ENCODE peak calls at places on chromosomes 16 and 17, in ten cellular contexts. A is dorsolateral prefrontal cortex; Y is osteoblast; Q is psoas muscle; J is thoracic aorta; P is cardiac muscle cell; S is GM23338; R is heart right ventricle; F is left ventricle myocardium inferior; N is CD4-positive, CD25-positive, alpha-beta regulatory T cell. X is an unnamed sample.

GRCh38 chr17:40112191-40112590 is 9.6 kb upstream of the MSL1 start:
- DNase-seq in A (no peak), Y (peak), Q (no peak), J (no peak), P (no peak), S (no peak), R (no peak), F (no peak), N (no peak), X (no peak)

GRCh38 chr17:27565874-27566672 is 64.9 kb upstream of the LGALS9 start:
- DNase-seq in A (no peak), Y (peak), Q (no peak), J (no peak), P (no peak), S (no peak), R (no peak), F (no peak), N (no peak), X (peak)

GRCh38 chr16:68319185-68319908 is 8.5 kb downstream of the PRMT7 start:
- DNase-seq in A (no peak), Y (no peak), Q (no peak), J (no peak), P (no peak), S (no peak), R (no peak), F (no peak), N (no peak), X (no peak)

GRCh38 chr16:694863-695354 is 4.7 kb upstream of the WDR24 start:
- DNase-seq in A (no peak), Y (no peak), Q (no peak), J (no peak), P (no peak), S (no peak), R (no peak), F (no peak), N (no peak), X (no peak)

GRCh38 chr17:16649585-16649984 is 4.1 kb downstream of the ZNF624 start:
- DNase-seq in A (no peak), Y (no peak), Q (no peak), J (no peak), P (no peak), S (no peak), R (no peak), F (no peak), N (no peak), X (no peak)

GRCh38 chr17:12619444-12620199 is 46.1 kb upstream of the MYOCD start:
- DNase-seq in A (no peak), Y (no peak), Q (no peak), J (no peak), P (no peak), S (no peak), R (no peak), F (no peak), N (no peak), X (no peak)

GRCh38 chr16:67294927-67295326 is 15.6 kb downstream of the PLEKHG4 start:
- DNase-seq in A (no peak), Y (peak), Q (no peak), J (no peak), P (no peak), S (no peak), R (no peak), F (no peak), N (no peak), X (no peak)

GRCh38 chr16:73192227-73192894 is 144.4 kb upstream of the ZFHX3 start:
- DNase-seq in A (no peak), Y (no peak), Q (peak), J (no peak), P (no peak), S (no peak), R (no peak), F (no peak), N (no peak), X (no peak)

GRCh38 chr17:69344939-69345338 is 18.0 kb upstream of the ABCA5 start:
- DNase-seq in A (no peak), Y (no peak), Q (no peak), J (no peak), P (no peak), S (no peak), R (no peak), F (no peak), N (no peak), X (no peak)

GRCh38 chr16:13936596-13937081 is 16.7 kb downstream of the ERCC4 start:
- DNase-seq in A (no peak), Y (no peak), Q (peak), J (no peak), P (no peak), S (no peak), R (no peak), F (no peak), N (no peak), X (no peak)

GRCh38 chr17:57243171-57243622 is 13.1 kb upstream of the MSI2 start:
- DNase-seq in A (no peak), Y (peak), Q (peak), J (no peak), P (peak), S (peak), R (peak), F (peak), N (peak), X (peak)

GRCh38 chr17:19376799-19377198 is 1.5 kb upstream of the MAPK7 start:
- DNase-seq in A (no peak), Y (no peak), Q (no peak), J (no peak), P (no peak), S (no peak), R (no peak), F (no peak), N (peak), X (no peak)

GRCh38 chr17:12637015-12637414 is 28.7 kb upstream of the MYOCD start:
- DNase-seq in A (no peak), Y (peak), Q (no peak), J (peak), P (peak), S (no peak), R (no peak), F (no peak), N (no peak), X (no peak)

GRCh38 chr17:19327039-19327776 is 35.3 kb downstream of the B9D1 start:
- DNase-seq in A (no peak), Y (peak), Q (no peak), J (no peak), P (no peak), S (no peak), R (no peak), F (no peak), N (no peak), X (no peak)

GRCh38 chr16:31333686-31334649 is 21.0 kb upstream of the ITGAX start:
- DNase-seq in A (peak), Y (peak), Q (no peak), J (no peak), P (peak), S (peak), R (no peak), F (no peak), N (peak), X (no peak)

GRCh38 chr16:69476920-69477418 is 52.5 kb downstream of the CYB5B start:
- DNase-seq in A (no peak), Y (peak), Q (no peak), J (no peak), P (no peak), S (no peak), R (no peak), F (no peak), N (no peak), X (no peak)

GRCh38 chr17:13671771-13672170 is 70.0 kb upstream of the HS3ST3A1 start:
- DNase-seq in A (no peak), Y (peak), Q (no peak), J (no peak), P (no peak), S (peak), R (no peak), F (no peak), N (peak), X (no peak)

GRCh38 chr17:76081295-76082210 is 2.6 kb downstream of the ZACN start:
- DNase-seq in A (no peak), Y (peak), Q (no peak), J (no peak), P (no peak), S (peak), R (no peak), F (no peak), N (no peak), X (no peak)

GRCh38 chr17:17091856-17092756 is 49.8 kb downstream of the MPRIP start:
- DNase-seq in A (no peak), Y (no peak), Q (no peak), J (no peak), P (no peak), S (no peak), R (no peak), F (no peak), N (no peak), X (no peak)

GRCh38 chr17:40483679-40484078 is 17.7 kb downstream of the TNS4 start:
- DNase-seq in A (no peak), Y (no peak), Q (no peak), J (no peak), P (no peak), S (no peak), R (no peak), F (no peak), N (no peak), X (no peak)

GRCh38 chr16:85396879-85397871 is 215.9 kb upstream of the GSE1 start:
- DNase-seq in A (peak), Y (peak), Q (peak), J (no peak), P (no peak), S (peak), R (no peak), F (peak), N (no peak), X (no peak)

GRCh38 chr16:77336637-77337036 is 98.2 kb downstream of the ADAMTS18 start:
- DNase-seq in A (no peak), Y (no peak), Q (no peak), J (no peak), P (no peak), S (peak), R (no peak), F (no peak), N (no peak), X (no peak)

GRCh38 chr17:82583720-82584234 is 64.2 kb downstream of the FOXK2 start:
- DNase-seq in A (no peak), Y (peak), Q (no peak), J (no peak), P (peak), S (no peak), R (no peak), F (no peak), N (no peak), X (no peak)

GRCh38 chr16:23516366-23517137 is 6.3 kb upstream of the GGA2 start:
- DNase-seq in A (no peak), Y (no peak), Q (no peak), J (no peak), P (no peak), S (no peak), R (no peak), F (no peak), N (no peak), X (no peak)

GRCh38 chr17:26792486-26792885 is 501.4 kb upstream of the WSB1 start:
- DNase-seq in A (no peak), Y (no peak), Q (no peak), J (no peak), P (no peak), S (peak), R (no peak), F (no peak), N (peak), X (no peak)

GRCh38 chr17:17824119-17824779 is 12.5 kb downstream of the SREBF1 start:
- DNase-seq in A (no peak), Y (no peak), Q (no peak), J (no peak), P (no peak), S (no peak), R (no peak), F (no peak), N (no peak), X (peak)

GRCh38 chr17:82980632-82981031 is 98.8 kb upstream of the METRNL start:
- DNase-seq in A (no peak), Y (no peak), Q (no peak), J (no peak), P (no peak), S (no peak), R (no peak), F (no peak), N (no peak), X (no peak)

GRCh38 chr16:28175715-28176114 is 36.0 kb downstream of the XPO6 start:
- DNase-seq in A (no peak), Y (no peak), Q (no peak), J (no peak), P (no peak), S (no peak), R (no peak), F (no peak), N (no peak), X (no peak)

GRCh38 chr16:59697236-59697635 is 963.1 kb upstream of the GOT2 start:
- DNase-seq in A (no peak), Y (no peak), Q (no peak), J (no peak), P (no peak), S (no peak), R (no peak), F (no peak), N (no peak), X (no peak)

GRCh38 chr16:67563708-67564468 is 1.6 kb downstream of the CTCF start:
- DNase-seq in A (no peak), Y (peak), Q (peak), J (no peak), P (peak), S (peak), R (peak), F (no peak), N (peak), X (peak)

GRCh38 chr17:69492410-69493071 is 78.0 kb downstream of the MAP2K6 start:
- DNase-seq in A (no peak), Y (peak), Q (no peak), J (no peak), P (peak), S (peak), R (no peak), F (no peak), N (no peak), X (no peak)

GRCh38 chr16:53899471-53899870 is 195.5 kb downstream of the FTO start:
- DNase-seq in A (no peak), Y (no peak), Q (no peak), J (no peak), P (no peak), S (no peak), R (no peak), F (no peak), N (no peak), X (no peak)

GRCh38 chr16:87556941-87557459 is 45.3 kb upstream of the JPH3 start:
- DNase-seq in A (no peak), Y (peak), Q (peak), J (no peak), P (peak), S (no peak), R (peak), F (peak), N (no peak), X (no peak)

GRCh38 chr16:24668481-24669001 is 60.9 kb upstream of the TNRC6A start:
- DNase-seq in A (peak), Y (no peak), Q (no peak), J (peak), P (no peak), S (no peak), R (peak), F (no peak), N (no peak), X (no peak)

GRCh38 chr17:83189013-83189672 is 109.7 kb downstream of the METRNL start:
- DNase-seq in A (no peak), Y (peak), Q (peak), J (no peak), P (no peak), S (no peak), R (no peak), F (no peak), N (no peak), X (no peak)

GRCh38 chr17:51046527-51047384 is 73.9 kb downstream of the SPAG9 start:
- DNase-seq in A (peak), Y (no peak), Q (no peak), J (no peak), P (peak), S (peak), R (peak), F (peak), N (no peak), X (no peak)

GRCh38 chr17:51045616-51046526 is 74.8 kb downstream of the SPAG9 start:
- DNase-seq in A (no peak), Y (no peak), Q (no peak), J (no peak), P (no peak), S (peak), R (no peak), F (no peak), N (no peak), X (no peak)

GRCh38 chr17:51050291-51051033 is 70.2 kb downstream of the SPAG9 start:
- DNase-seq in A (no peak), Y (no peak), Q (no peak), J (no peak), P (no peak), S (no peak), R (no peak), F (no peak), N (no peak), X (no peak)

DNA sequence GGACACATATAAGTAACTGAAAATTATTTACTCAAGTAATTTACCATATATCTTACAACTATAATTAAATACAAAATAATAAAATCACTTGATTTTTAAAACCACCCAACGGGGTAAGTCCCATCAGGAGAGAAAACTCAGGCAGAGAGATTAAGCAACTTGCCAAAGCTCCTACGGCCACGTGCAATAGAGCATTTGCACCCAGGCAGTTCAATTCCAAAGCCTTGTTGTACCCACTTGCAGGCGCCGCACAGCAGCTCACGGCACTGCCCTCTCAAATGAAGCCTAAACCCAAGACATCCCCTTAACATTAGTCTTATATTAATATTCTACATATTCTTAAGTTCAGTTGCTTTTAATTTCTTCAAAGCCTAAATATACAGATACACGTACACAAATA is 75.7 kb downstream of the SPAG9 start:
- DNase-seq in A (peak), Y (no peak), Q (no peak), J (no peak), P (no peak), S (no peak), R (no peak), F (no peak), N (no peak), X (no peak)
- H3K27ac ChIP-seq in A (peak), Y (no peak), Q (no peak), J (no peak), P (no peak), S (no peak), R (no peak), F (no peak), N (no peak), X (no peak)

GRCh38 chr17:48541574-48542113 is 3.3 kb downstream of the HOXB2 start:
- DNase-seq in A (no peak), Y (peak), Q (peak), J (no peak), P (peak), S (peak), R (peak), F (peak), N (peak), X (peak)

GRCh38 chr17:48541036-48541573 is 3.8 kb downstream of the HOXB2 start:
- DNase-seq in A (no peak), Y (peak), Q (no peak), J (no peak), P (no peak), S (peak), R (no peak), F (no peak), N (peak), X (no peak)

GRCh38 chr17:48543854-48544355 is 1.0 kb downstream of the HOXB2 start:
- DNase-seq in A (no peak), Y (peak), Q (no peak), J (no peak), P (no peak), S (no peak), R (peak), F (peak), N (no peak), X (peak)

GRCh38 chr17:48542956-48543853 is 1.7 kb downstream of the HOXB2 start:
- DNase-seq in A (no peak), Y (no peak), Q (peak), J (no peak), P (peak), S (peak), R (peak), F (peak), N (peak), X (peak)

GRCh38 chr17:48542114-48542955 is 2.6 kb downstream of the HOXB2 start:
- DNase-seq in A (no peak), Y (peak), Q (no peak), J (no peak), P (no peak), S (peak), R (no peak), F (no peak), N (peak), X (peak)
- H3K27ac ChIP-seq in A (no peak), Y (peak), Q (peak), J (peak), P (peak), S (no peak), R (peak), F (peak), N (peak), X (peak)

DNA sequence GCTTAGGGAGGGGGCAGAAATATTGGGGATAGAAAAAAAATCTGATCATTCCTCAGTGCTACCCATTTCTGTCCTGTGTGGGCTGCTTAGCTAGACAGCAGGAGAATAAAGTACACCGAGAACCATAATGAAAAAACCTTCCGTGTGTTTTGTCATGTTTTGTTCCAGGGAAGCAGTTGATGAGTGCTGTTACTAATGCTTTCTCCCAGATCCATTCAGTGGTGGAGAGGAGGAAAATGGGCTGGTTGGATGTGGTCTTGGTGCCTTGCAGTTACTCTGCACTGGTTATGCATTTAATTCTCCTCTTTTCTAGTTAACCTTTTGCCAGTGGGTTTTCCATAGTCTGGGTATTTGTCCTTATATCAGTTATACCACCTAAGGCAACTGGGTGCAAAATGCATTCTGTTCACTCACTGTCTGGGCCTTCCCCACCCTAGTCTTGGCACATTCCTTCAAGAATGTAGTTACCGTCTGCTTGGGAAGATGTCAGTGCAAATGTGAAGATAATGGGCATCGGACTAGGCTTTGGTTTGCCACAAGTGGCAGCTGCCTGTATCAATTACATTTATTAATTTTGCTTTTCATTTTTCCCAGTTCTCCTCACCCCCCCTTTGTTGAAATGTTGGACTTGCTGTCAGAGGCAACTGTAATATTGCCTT is 9.3 kb upstream of the TBKBP1 start:
- DNase-seq in A (no peak), Y (no peak), Q (no peak), J (no peak), P (no peak), S (no peak), R (no peak), F (no peak), N (no peak), X (no peak)
- H3K27ac ChIP-seq in A (no peak), Y (peak), Q (no peak), J (no peak), P (peak), S (peak), R (no peak), F (no peak), N (no peak), X (no peak)

DNA sequence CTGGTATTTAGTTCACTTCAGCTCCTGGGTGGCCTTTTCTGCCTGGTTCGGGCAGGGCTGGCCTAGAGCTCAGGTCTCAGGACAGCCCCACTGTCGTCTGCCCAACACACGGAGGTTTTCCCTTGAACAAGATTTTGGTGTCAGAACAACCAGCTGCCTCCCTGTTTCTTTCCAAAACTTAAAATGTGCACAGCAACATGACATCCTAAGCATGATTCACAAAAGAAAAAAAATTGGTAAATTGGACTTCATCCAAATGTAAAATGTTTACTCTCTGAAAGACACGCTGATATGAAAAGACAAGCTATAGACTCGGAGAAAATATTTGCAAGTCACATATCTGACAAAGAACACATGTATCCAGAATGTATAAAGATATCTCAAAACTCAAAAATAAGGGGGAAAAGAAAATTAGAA is 197.8 kb upstream of the CHMP6 start:
- DNase-seq in A (no peak), Y (peak), Q (no peak), J (no peak), P (no peak), S (no peak), R (no peak), F (no peak), N (no peak), X (no peak)
- H3K27ac ChIP-seq in A (no peak), Y (peak), Q (peak), J (no peak), P (no peak), S (no peak), R (no peak), F (no peak), N (no peak), X (peak)